ENCODE peak calls at places on chromosome 5, in seven cellular contexts. H is Peyer's patch; I is CD4-positive, alpha-beta memory T cell; N is left ventricle myocardium inferior; T is lower lobe of right lung; D is neural progenitor cell; C is cardiac muscle cell. M is an unnamed sample. For H3K4me1, the result is how much of the 10 kb centered on the place peaks cover.

GRCh38 chr5:59348189-59348588 is 545.3 kb downstream of the PDE4D start:
- DNase-seq in H (no peak), I (no peak), N (no peak), T (no peak), D (peak), C (no peak), M (no peak)

GRCh38 chr5:88236866-88237642 is 31.6 kb downstream of the TMEM161B start:
- DNase-seq in H (no peak), I (no peak), N (no peak), T (no peak), D (no peak), C (peak), M (no peak)

GRCh38 chr5:43193171-43193951 is 1.3 kb downstream of the NIM1K start:
- DNase-seq in H (no peak), I (peak), N (no peak), T (no peak), D (peak), C (peak), M (no peak)

GRCh38 chr5:135141303-135142268 is 107.6 kb upstream of the PITX1 start:
- DNase-seq in H (no peak), I (no peak), N (no peak), T (no peak), D (no peak), C (no peak), M (no peak)

GRCh38 chr5:109453251-109453650 is 43.5 kb upstream of the PJA2 start:
- DNase-seq in H (no peak), I (no peak), N (no peak), T (no peak), D (no peak), C (no peak), M (no peak)

GRCh38 chr5:154228696-154229095 is 38.2 kb downstream of the GALNT10 start:
- DNase-seq in H (no peak), I (no peak), N (no peak), T (no peak), D (no peak), C (no peak), M (no peak)

GRCh38 chr5:76084496-76085285 is 1.5 kb downstream of the SV2C start:
- DNase-seq in H (no peak), I (no peak), N (no peak), T (no peak), D (peak), C (peak), M (no peak)

GRCh38 chr5:58322453-58322852 is 137.4 kb downstream of the PLK2 start:
- DNase-seq in H (no peak), I (no peak), N (no peak), T (no peak), D (no peak), C (peak), M (no peak)

GRCh38 chr5:88269222-88269771 is 652 bp upstream of the TMEM161B start:
- DNase-seq in H (no peak), I (no peak), N (no peak), T (no peak), D (peak), C (peak), M (no peak)

GRCh38 chr5:38536968-38537367 is 19.5 kb downstream of the LIFR start:
- DNase-seq in H (no peak), I (no peak), N (no peak), T (no peak), D (no peak), C (no peak), M (no peak)

GRCh38 chr5:170444969-170445505 is 55.9 kb upstream of the KCNMB1 start:
- DNase-seq in H (no peak), I (no peak), N (no peak), T (no peak), D (no peak), C (no peak), M (peak)

GRCh38 chr5:171512397-171512796 is 93.0 kb downstream of the FGF18 start:
- DNase-seq in H (no peak), I (no peak), N (no peak), T (no peak), D (no peak), C (no peak), M (no peak)

GRCh38 chr5:167767775-167768174 is 523.7 kb upstream of the WWC1 start:
- DNase-seq in H (no peak), I (no peak), N (no peak), T (no peak), D (no peak), C (no peak), M (no peak)

GRCh38 chr5:179819296-179820126 is 1.2 kb upstream of the SQSTM1 start:
- DNase-seq in H (peak), I (peak), N (peak), T (peak), D (peak), C (peak), M (no peak)

GRCh38 chr5:77812926-77813589 is 36.9 kb upstream of the TBCA start:
- DNase-seq in H (no peak), I (no peak), N (no peak), T (no peak), D (no peak), C (no peak), M (no peak)

GRCh38 chr5:11962122-11962521 is 57.9 kb upstream of the CTNND2 start:
- DNase-seq in H (no peak), I (no peak), N (no peak), T (no peak), D (peak), C (no peak), M (no peak)

GRCh38 chr5:11963227-11963626 is 59.0 kb upstream of the CTNND2 start:
- DNase-seq in H (no peak), I (no peak), N (no peak), T (no peak), D (no peak), C (no peak), M (no peak)

GRCh38 chr5:11955386-11955785 is 51.1 kb upstream of the CTNND2 start:
- DNase-seq in H (no peak), I (no peak), N (no peak), T (no peak), D (no peak), C (no peak), M (no peak)

GRCh38 chr5:11958321-11958720 is 54.1 kb upstream of the CTNND2 start:
- DNase-seq in H (no peak), I (no peak), N (no peak), T (no peak), D (no peak), C (no peak), M (no peak)
- H3K4me1 ChIP-seq in H (under half), I (under half), N (under half), T (under half), D (under half), C (under half), M (under half)

GRCh38 chr5:90957906-90958305 is 399.3 kb downstream of the ADGRV1 start:
- DNase-seq in H (no peak), I (no peak), N (no peak), T (no peak), D (no peak), C (no peak), M (no peak)

GRCh38 chr5:90962481-90962880 is 403.9 kb downstream of the ADGRV1 start:
- DNase-seq in H (no peak), I (no peak), N (no peak), T (no peak), D (no peak), C (no peak), M (no peak)

GRCh38 chr5:90959262-90959661 is 400.7 kb downstream of the ADGRV1 start:
- DNase-seq in H (no peak), I (no peak), N (no peak), T (no peak), D (no peak), C (no peak), M (no peak)

GRCh38 chr5:90954951-90955635 is 396.5 kb downstream of the ADGRV1 start:
- DNase-seq in H (no peak), I (no peak), N (no peak), T (no peak), D (no peak), C (no peak), M (no peak)

DNA sequence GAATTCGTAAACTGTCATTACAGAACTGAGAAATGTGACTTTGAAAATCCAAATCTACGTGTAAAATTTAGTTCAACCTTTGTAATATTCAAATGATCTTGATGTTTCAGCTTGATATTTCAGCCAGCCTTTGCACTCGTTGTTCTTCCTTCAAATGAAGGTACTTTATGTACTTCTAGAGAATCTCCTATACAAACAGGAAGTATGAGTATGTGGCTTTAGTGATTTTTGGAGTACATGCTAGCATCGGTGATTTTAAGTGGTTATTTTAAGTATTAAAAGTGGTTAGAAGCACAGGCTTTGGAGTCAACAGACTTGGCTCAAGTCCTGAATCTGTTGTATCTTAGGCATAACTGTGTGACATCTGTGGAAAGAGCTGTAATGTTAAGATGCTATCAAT is 397.9 kb downstream of the ADGRV1 start:
- DNase-seq in H (no peak), I (no peak), N (no peak), T (no peak), D (no peak), C (no peak), M (no peak)
- H3K4me3 ChIP-seq in H (no peak), I (no peak), N (no peak), T (no peak), D (no peak), C (no peak), M (no peak)

GRCh38 chr5:178261666-178262600 is 29.3 kb upstream of the PHYKPL start:
- DNase-seq in H (no peak), I (no peak), N (no peak), T (no peak), D (no peak), C (no peak), M (no peak)

GRCh38 chr5:178252258-178252657 is 19.7 kb upstream of the PHYKPL start:
- DNase-seq in H (no peak), I (no peak), N (no peak), T (no peak), D (no peak), C (no peak), M (no peak)

GRCh38 chr5:178256746-178257145 is 24.1 kb upstream of the PHYKPL start:
- DNase-seq in H (no peak), I (no peak), N (no peak), T (no peak), D (no peak), C (no peak), M (no peak)

GRCh38 chr5:178259623-178260536 is 27.3 kb upstream of the PHYKPL start:
- DNase-seq in H (no peak), I (no peak), N (no peak), T (no peak), D (no peak), C (no peak), M (no peak)

GRCh38 chr5:178257650-178258049 is 25.0 kb upstream of the PHYKPL start:
- DNase-seq in H (no peak), I (no peak), N (no peak), T (no peak), D (no peak), C (no peak), M (no peak)
- H3K4me1 ChIP-seq in H (under half), I (under half), N (under half), T (under half), D (under half), C (under half), M (under half)

GRCh38 chr5:72555871-72556270 is 48.7 kb upstream of the ZNF366 start:
- DNase-seq in H (no peak), I (no peak), N (no peak), T (no peak), D (peak), C (peak), M (no peak)
- H3K4me3 ChIP-seq in H (no peak), I (no peak), N (peak), T (peak), D (peak), C (no peak), M (peak)

GRCh38 chr5:34621280-34622045 is 34.7 kb upstream of the RAI14 start:
- DNase-seq in H (no peak), I (no peak), N (no peak), T (no peak), D (no peak), C (peak), M (no peak)

GRCh38 chr5:34618666-34619065 is 37.5 kb upstream of the RAI14 start:
- DNase-seq in H (no peak), I (no peak), N (no peak), T (no peak), D (no peak), C (no peak), M (no peak)

GRCh38 chr5:34620185-34620584 is 35.9 kb upstream of the RAI14 start:
- DNase-seq in H (no peak), I (no peak), N (no peak), T (no peak), D (no peak), C (no peak), M (no peak)

GRCh38 chr5:34611829-34612415 is 44.2 kb upstream of the RAI14 start:
- DNase-seq in H (no peak), I (no peak), N (no peak), T (no peak), D (no peak), C (no peak), M (no peak)

GRCh38 chr5:34616665-34617064 is 39.5 kb upstream of the RAI14 start:
- DNase-seq in H (no peak), I (no peak), N (no peak), T (no peak), D (no peak), C (no peak), M (no peak)
- H3K4me1 ChIP-seq in H (under half), I (under half), N (under half), T (under half), D (under half), C (under half), M (under half)

DNA sequence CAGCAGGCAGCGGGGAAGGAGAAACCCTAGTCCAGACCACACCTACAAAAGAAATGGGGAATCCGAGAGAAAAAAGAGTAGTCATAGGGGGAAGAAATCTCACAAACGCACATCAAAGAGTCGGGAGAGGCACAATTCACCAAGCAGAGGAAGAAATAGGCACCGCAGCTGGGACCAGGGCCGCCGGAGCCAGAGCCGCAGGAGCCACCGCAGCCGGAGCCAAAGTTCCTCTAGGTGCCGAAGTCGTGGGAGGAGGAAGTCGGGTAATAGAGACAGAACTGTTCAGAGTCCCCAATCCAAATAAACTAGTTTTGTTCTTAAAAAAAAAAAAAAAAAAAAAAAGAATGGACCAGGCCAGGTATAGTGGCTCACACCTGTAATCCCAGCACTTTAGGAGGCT is 29.3 kb downstream of the REEP5 start:
- DNase-seq in H (no peak), I (no peak), N (no peak), T (no peak), D (no peak), C (no peak), M (no peak)
- H3K4me3 ChIP-seq in H (no peak), I (no peak), N (no peak), T (no peak), D (no peak), C (no peak), M (no peak)

GRCh38 chr5:142319560-142320426 is 5.0 kb downstream of the SPRY4 start:
- DNase-seq in H (no peak), I (no peak), N (no peak), T (no peak), D (peak), C (no peak), M (no peak)

GRCh38 chr5:142320851-142321560 is 3.8 kb downstream of the SPRY4 start:
- DNase-seq in H (no peak), I (no peak), N (no peak), T (no peak), D (peak), C (peak), M (no peak)

GRCh38 chr5:142319105-142319504 is 5.7 kb downstream of the SPRY4 start:
- DNase-seq in H (no peak), I (no peak), N (no peak), T (no peak), D (no peak), C (no peak), M (no peak)

GRCh38 chr5:142322403-142322746 is 2.4 kb downstream of the SPRY4 start:
- DNase-seq in H (no peak), I (no peak), N (no peak), T (no peak), D (no peak), C (no peak), M (no peak)

DNA sequence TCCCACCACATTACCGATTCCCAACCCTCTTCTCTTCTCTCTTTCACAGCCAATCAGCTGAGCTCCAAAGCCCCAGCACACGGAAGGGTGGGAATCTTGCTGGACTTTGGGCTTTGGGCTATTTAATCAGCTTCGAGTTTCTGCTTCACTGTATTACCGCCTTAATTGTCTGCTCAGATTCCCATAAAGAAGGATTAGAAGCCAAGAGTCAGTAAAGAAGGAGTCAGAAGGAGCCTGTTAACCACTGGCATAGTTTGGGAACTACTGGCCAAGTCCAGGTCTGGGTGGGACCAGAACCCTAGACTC is 4.4 kb downstream of the SPRY4 start:
- DNase-seq in H (no peak), I (no peak), N (no peak), T (no peak), D (peak), C (no peak), M (no peak)
- H3K4me1 ChIP-seq in H (under half), I (under half), N (half or more), T (half or more), D (under half), C (half or more), M (half or more)

DNA sequence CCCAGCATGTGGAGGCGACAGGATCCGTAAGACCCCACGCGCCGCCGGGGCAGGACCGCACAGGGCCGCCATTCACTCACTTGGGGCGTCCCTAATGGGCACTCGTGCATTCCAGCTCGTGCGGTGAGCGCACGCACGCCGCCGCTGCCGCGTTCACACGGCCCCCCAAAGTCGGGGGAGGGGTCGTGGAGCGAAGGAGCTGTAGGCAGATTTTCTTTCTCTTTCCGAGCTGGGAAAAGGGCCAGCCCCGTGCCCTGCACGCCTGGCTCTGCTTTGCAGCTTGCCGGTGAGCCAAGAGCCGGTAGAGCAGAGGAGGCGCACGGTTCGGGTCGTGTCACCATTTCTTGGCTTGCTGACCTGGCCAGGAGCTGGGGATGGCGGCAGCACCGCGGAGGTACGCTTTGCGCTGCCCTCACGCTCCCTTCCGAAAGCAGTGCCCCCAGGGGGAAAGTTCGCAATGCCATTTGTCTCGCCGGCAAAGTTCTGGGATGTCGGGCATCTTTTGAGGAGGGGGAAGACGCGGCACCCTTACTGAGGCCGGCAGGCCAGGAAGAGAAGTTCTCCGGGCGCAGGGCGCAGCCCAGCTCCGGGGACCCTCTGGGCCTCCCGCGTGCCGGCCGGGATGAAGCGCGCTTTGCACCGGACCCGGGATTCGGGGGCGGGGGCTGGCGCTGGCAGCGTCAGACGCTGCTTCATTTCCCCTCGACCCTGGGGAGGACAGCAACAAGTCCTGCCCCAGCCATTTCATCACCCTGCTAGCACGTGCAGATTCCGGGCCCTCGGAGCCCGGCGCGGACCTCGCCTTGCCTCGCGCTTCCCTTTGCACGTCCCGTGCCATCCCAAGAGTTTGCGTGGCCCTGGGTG is 898 bp downstream of the STC2 start:
- DNase-seq in H (no peak), I (no peak), N (no peak), T (no peak), D (peak), C (peak), M (no peak)
- H3K4me3 ChIP-seq in H (no peak), I (no peak), N (peak), T (peak), D (peak), C (peak), M (peak)

GRCh38 chr5:14216902-14217301 is 73.8 kb downstream of the TRIO start:
- DNase-seq in H (no peak), I (no peak), N (no peak), T (peak), D (peak), C (no peak), M (no peak)

GRCh38 chr5:14218480-14218879 is 75.3 kb downstream of the TRIO start:
- DNase-seq in H (no peak), I (no peak), N (no peak), T (no peak), D (no peak), C (no peak), M (no peak)

GRCh38 chr5:14218897-14219573 is 75.9 kb downstream of the TRIO start:
- DNase-seq in H (no peak), I (no peak), N (no peak), T (no peak), D (no peak), C (no peak), M (no peak)

GRCh38 chr5:14217587-14217986 is 74.4 kb downstream of the TRIO start:
- DNase-seq in H (no peak), I (no peak), N (peak), T (no peak), D (no peak), C (no peak), M (no peak)

DNA sequence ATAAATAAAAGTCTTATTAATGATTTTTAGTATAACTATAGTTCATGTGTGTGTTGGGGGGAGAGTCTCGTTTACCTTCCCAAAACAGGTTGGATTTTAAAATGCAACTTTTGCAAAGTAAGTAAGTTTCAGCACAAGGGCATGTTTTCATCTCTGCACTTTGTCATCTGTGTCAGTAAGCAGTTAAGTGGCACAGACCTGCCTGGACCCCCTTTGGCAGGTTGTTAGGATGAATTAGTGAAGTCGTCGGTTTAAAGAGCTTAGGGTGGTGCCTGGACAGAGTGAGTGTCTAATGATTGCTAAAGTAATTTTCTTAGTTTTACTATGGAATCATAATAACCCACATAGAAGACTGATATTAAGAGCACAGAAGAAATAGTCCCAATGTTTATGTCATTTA is 74.9 kb downstream of the TRIO start:
- DNase-seq in H (no peak), I (no peak), N (no peak), T (no peak), D (no peak), C (no peak), M (no peak)
- H3K4me1 ChIP-seq in H (under half), I (under half), N (half or more), T (half or more), D (half or more), C (under half), M (under half)

M was measured in vagina.